ENCODE peak calls at places on chromosomes 1 and 21, in seven cellular contexts. S is spleen; Y is CD8-positive, alpha-beta T cell; N is cardiac muscle cell; F is body of pancreas; I is kidney epithelial cell; R is colonic mucosa. H is an unnamed sample.
A peak's percentile ranks its signal among the peaks of the same experiment; 100 is the strongest.

GRCh38 chr1:207811920-207812720 is 60.3 kb downstream of the CD46 start:
- DNase-seq in S (no peak), Y (peak; percentile 9), N (no peak), F (peak; percentile 87), I (no peak), R (no peak), H (peak; percentile 96)

GRCh38 chr1:6490181-6491075 is 1.0 kb downstream of the PLEKHG5 start:
- DNase-seq in S (peak; percentile 86), Y (peak; percentile 45), N (peak; percentile 86), F (peak; percentile 81), I (no peak), R (peak; percentile 84), H (peak; percentile 69)

GRCh38 chr1:111742938-111743549 is 3.8 kb upstream of the INKA2 start:
- DNase-seq in S (no peak), Y (peak; percentile 8), N (no peak), F (no peak), I (no peak), R (no peak), H (no peak)

GRCh38 chr1:10105484-10105883 is 72.7 kb downstream of the UBE4B start:
- DNase-seq in S (no peak), Y (no peak), N (no peak), F (no peak), I (no peak), R (peak; percentile 67), H (no peak)

GRCh38 chr1:161439280-161440232 is 65.7 kb upstream of the FCGR2A start:
- DNase-seq in S (peak; percentile 76), Y (peak; percentile 10), N (no peak), F (peak; percentile 26), I (no peak), R (peak; percentile 44), H (peak; percentile 12)

GRCh38 chr1:212671342-212672031 is 28.2 kb downstream of the BATF3 start:
- DNase-seq in S (peak; percentile 77), Y (no peak), N (no peak), F (no peak), I (peak; percentile 86), R (no peak), H (peak; percentile 52)

GRCh38 chr1:57824535-57824934 is 400.7 kb upstream of the DAB1 start:
- DNase-seq in S (no peak), Y (no peak), N (no peak), F (no peak), I (no peak), R (no peak), H (no peak)

GRCh38 chr1:153542956-153543737 is 2.4 kb upstream of the S100A5 start:
- DNase-seq in S (peak; percentile 16), Y (no peak), N (no peak), F (no peak), I (no peak), R (no peak), H (no peak)

GRCh38 chr1:58358311-58358710 is 188.2 kb downstream of the OMA1 start:
- DNase-seq in S (no peak), Y (no peak), N (peak; percentile 1), F (no peak), I (peak; percentile 12), R (no peak), H (no peak)

GRCh38 chr21:39014751-39015150 is 168.5 kb downstream of the PSMG1 start:
- DNase-seq in S (no peak), Y (no peak), N (no peak), F (no peak), I (peak; percentile 71), R (no peak), H (no peak)

GRCh38 chr1:180524915-180525695 is 22.7 kb upstream of the ACBD6 start:
- DNase-seq in S (no peak), Y (no peak), N (no peak), F (no peak), I (no peak), R (no peak), H (no peak)

GRCh38 chr1:54199151-54199764 is 572 bp downstream of the CYB5RL start:
- DNase-seq in S (no peak), Y (no peak), N (no peak), F (no peak), I (no peak), R (peak; percentile 38), H (no peak)

GRCh38 chr21:41506005-41506404 is 2.0 kb downstream of the TMPRSS2 start:
- DNase-seq in S (no peak), Y (no peak), N (no peak), F (peak; percentile 88), I (no peak), R (no peak), H (no peak)
- H3K27me3 ChIP-seq in S (peaks cover 80% of the 10 kb centered on the region), Y (peaks cover 7% of the 10 kb centered on the region), N (peaks cover 87% of the 10 kb centered on the region), F (no peaks in the 10 kb centered on the region), I (peaks cover 39% of the 10 kb centered on the region), R (peaks cover 10% of the 10 kb centered on the region), H (no peaks in the 10 kb centered on the region)

GRCh38 chr1:21022279-21023040 is 154.2 kb downstream of the EIF4G3 start:
- DNase-seq in S (no peak), Y (peak; percentile 18), N (peak; percentile 66), F (peak; percentile 77), I (peak; percentile 100), R (peak; percentile 72), H (peak; percentile 69)
- H3K4me3 ChIP-seq in S (peak overlapping the region; percentile 10), Y (no peak overlapping the region), N (no peak overlapping the region), F (no peak overlapping the region), I (no peak overlapping the region), R (no peak overlapping the region), H (no peak overlapping the region)

DNA sequence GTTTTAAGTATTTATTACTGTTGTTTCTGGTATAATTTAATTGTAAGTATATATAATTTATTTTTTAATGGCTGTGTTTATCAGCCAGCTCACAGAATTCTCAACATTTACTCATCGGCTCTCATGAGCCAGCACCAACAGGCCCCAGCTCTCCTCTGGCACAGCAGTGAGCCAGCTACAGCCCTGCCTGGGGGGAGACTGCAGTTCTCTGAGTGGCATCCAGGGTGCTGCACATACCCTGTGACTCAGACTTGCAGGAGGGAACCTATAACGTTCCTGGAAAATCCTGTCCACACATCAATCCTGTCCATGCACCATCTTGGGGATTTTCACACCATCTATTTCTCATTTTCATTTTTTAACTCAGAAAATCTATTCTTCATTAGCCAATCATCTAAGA is 36.5 kb downstream of the FHAD1 start:
- DNase-seq in S (no peak), Y (no peak), N (no peak), F (peak; percentile 46), I (peak; percentile 23), R (no peak), H (no peak)
- TF ChIP-seq CTCF in S (no peak), Y (no peak), N (peak; percentile 9), F (peak; percentile 20), I (peak; percentile 26), R (peak; percentile 14), H (no peak)

DNA sequence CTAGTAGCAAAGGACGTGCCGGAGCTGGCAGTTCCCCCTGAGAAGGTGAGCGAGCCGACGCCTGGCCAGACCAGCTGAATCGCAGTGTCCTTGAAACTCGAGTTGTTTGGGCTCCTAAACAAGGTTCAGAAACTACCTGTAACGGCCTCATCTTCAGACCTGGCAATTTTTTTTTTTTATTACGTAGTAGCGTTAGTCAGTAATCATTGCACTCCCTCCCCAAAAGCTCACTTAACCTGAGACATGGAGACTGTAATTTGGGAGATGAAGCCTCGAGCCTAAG is 409 bp downstream of the LHX8 start:
- DNase-seq in S (no peak), Y (no peak), N (no peak), F (no peak), I (no peak), R (no peak), H (no peak)
- H3K27me3 ChIP-seq in S (peaks cover 100% of the 10 kb centered on the region), Y (peaks cover 22% of the 10 kb centered on the region), N (peaks cover 100% of the 10 kb centered on the region), F (no peaks in the 10 kb centered on the region), I (peaks cover 83% of the 10 kb centered on the region), R (peaks cover 79% of the 10 kb centered on the region), H (peaks cover 61% of the 10 kb centered on the region)